ENCODE peak calls at places on chromosome 7, in four cellular contexts. T is H1, Y is K562, Q is GM12878. A is an unnamed sample.

GRCh38 chr7:157494506-157495176 is 157.8 kb downstream of the DNAJB6 start:
- DNase-seq in T (no peak), Y (no peak), Q (no peak), A (no peak)

GRCh38 chr7:528451-528850 is 8.8 kb upstream of the PDGFA start:
- DNase-seq in T (no peak), Y (no peak), Q (no peak), A (no peak)

GRCh38 chr7:41058986-41059741 is 643.7 kb downstream of the INHBA start:
- DNase-seq in T (peak), Y (no peak), Q (no peak), A (no peak)

GRCh38 chr7:93601363-93601762 is 26.8 kb upstream of the CALCR start:
- DNase-seq in T (no peak), Y (no peak), Q (no peak), A (no peak)

GRCh38 chr7:44140341-44140740 is 791 bp downstream of the MYL7 start:
- DNase-seq in T (no peak), Y (no peak), Q (no peak), A (no peak)

GRCh38 chr7:8221603-8222002 is 40.4 kb downstream of the ICA1 start:
- DNase-seq in T (no peak), Y (no peak), Q (no peak), A (no peak)

GRCh38 chr7:74665296-74665938 is 7.9 kb downstream of the GTF2I start:
- DNase-seq in T (no peak), Y (no peak), Q (no peak), A (no peak)

GRCh38 chr7:47609803-47610452 is 28.0 kb upstream of the TNS3 start:
- DNase-seq in T (no peak), Y (no peak), Q (no peak), A (no peak)

GRCh38 chr7:66281678-66282593 is 76.8 kb downstream of the TPST1 start:
- DNase-seq in T (no peak), Y (peak), Q (no peak), A (peak)

GRCh38 chr7:76515999-76516443 is 5.7 kb downstream of the UPK3B start:
- DNase-seq in T (no peak), Y (peak), Q (no peak), A (peak)

DNA sequence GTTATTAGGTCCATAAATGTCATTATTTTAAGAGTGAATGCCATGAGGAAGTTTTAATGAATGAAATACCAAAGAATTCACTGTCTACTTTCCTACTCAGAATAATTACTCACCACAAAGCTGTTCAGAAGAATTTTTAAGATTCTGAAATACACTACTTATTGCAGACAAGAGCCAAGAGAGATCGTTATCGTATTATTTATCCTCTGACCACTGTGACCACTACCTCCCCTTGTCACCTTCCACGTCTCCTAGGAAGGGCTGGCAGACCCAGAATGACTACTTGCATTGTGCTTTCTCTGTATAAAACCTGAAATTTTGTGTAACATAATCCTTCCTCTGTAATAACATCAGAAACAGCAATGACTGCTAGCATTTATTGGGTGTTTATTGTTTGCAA is 81.9 kb downstream of the ABCB5 start:
- DNase-seq in T (no peak), Y (no peak), Q (no peak), A (no peak)
- TF ChIP-seq BRCA1 in T (no peak), Y (no peak), Q (no peak), A (no peak)

GRCh38 chr7:105493928-105494325 is 28.1 kb downstream of the PUS7 start:
- DNase-seq in T (no peak), Y (no peak), Q (no peak), A (no peak)

GRCh38 chr7:105497016-105497415 is 25.1 kb downstream of the PUS7 start:
- DNase-seq in T (no peak), Y (no peak), Q (no peak), A (no peak)

GRCh38 chr7:105493196-105493927 is 28.7 kb downstream of the PUS7 start:
- DNase-seq in T (no peak), Y (no peak), Q (no peak), A (no peak)

GRCh38 chr7:105502173-105502572 is 19.9 kb downstream of the PUS7 start:
- DNase-seq in T (no peak), Y (no peak), Q (no peak), A (no peak)

GRCh38 chr7:105496501-105496900 is 25.6 kb downstream of the PUS7 start:
- DNase-seq in T (no peak), Y (no peak), Q (no peak), A (no peak)
- TF ChIP-seq GABPA in T (no peak), Y (no peak), Q (no peak), A (no peak)

GRCh38 chr7:155621418-155621980 is 23.0 kb upstream of the RBM33 start:
- DNase-seq in T (no peak), Y (no peak), Q (no peak), A (no peak)

GRCh38 chr7:155619634-155620271 is 24.7 kb upstream of the RBM33 start:
- DNase-seq in T (no peak), Y (no peak), Q (no peak), A (peak)

GRCh38 chr7:155620497-155620896 is 24.0 kb upstream of the RBM33 start:
- DNase-seq in T (no peak), Y (no peak), Q (no peak), A (no peak)

GRCh38 chr7:155618708-155619633 is 25.5 kb upstream of the RBM33 start:
- DNase-seq in T (no peak), Y (no peak), Q (no peak), A (peak)
- TF ChIP-seq BRCA1 in T (no peak), Y (no peak), Q (no peak), A (no peak)

GRCh38 chr7:121331048-121331447 is 2.2 kb downstream of the WNT16 start:
- DNase-seq in T (no peak), Y (no peak), Q (no peak), A (no peak)

GRCh38 chr7:121330053-121330833 is 1.4 kb downstream of the WNT16 start:
- DNase-seq in T (peak), Y (peak), Q (no peak), A (no peak)

GRCh38 chr7:121328508-121329459 is at the start of gene WNT16:
- DNase-seq in T (peak), Y (peak), Q (no peak), A (no peak)

GRCh38 chr7:121327671-121328070 is 1.1 kb upstream of the WNT16 start:
- DNase-seq in T (no peak), Y (no peak), Q (no peak), A (no peak)

GRCh38 chr7:121329460-121330052 is 756 bp downstream of the WNT16 start:
- DNase-seq in T (peak), Y (no peak), Q (no peak), A (no peak)
- TF ChIP-seq GABPA in T (no peak), Y (no peak), Q (no peak), A (no peak)

GRCh38 chr7:29538322-29538874 is 25.2 kb upstream of the PRR15 start:
- DNase-seq in T (no peak), Y (no peak), Q (no peak), A (no peak)
- TF ChIP-seq BRCA1 in T (no peak), Y (no peak), Q (no peak), A (no peak)